ENCODE peak calls at places on chromosome 18, in four cellular contexts. V, N, Z and B are unnamed samples.

GRCh38 chr18:70907673-70908072 is 618.8 kb downstream of the SOCS6 start:
- DNase-seq in V (no peak), N (no peak), Z (no peak), B (no peak)

GRCh38 chr18:31976242-31976641 is 33.3 kb upstream of the TRAPPC8 start:
- DNase-seq in V (no peak), N (no peak), Z (no peak), B (no peak)

GRCh38 chr18:12327510-12328178 is 19.6 kb downstream of the TUBB6 start:
- DNase-seq in V (peak; percentile 76), N (peak; percentile 78), Z (peak; percentile 63), B (no peak)

GRCh38 chr18:2878656-2879330 is 32.0 kb downstream of the EMILIN2 start:
- DNase-seq in V (no peak), N (no peak), Z (no peak), B (no peak)

GRCh38 chr18:62938006-62938405 is 222.7 kb downstream of the PHLPP1 start:
- DNase-seq in V (no peak), N (no peak), Z (peak; percentile 43), B (no peak)

GRCh38 chr18:12307251-12307736 is 747 bp upstream of the TUBB6 start:
- DNase-seq in V (peak; percentile 78), N (peak; percentile 35), Z (peak; percentile 73), B (peak; percentile 43)

GRCh38 chr18:31977270-31977872 is 34.4 kb upstream of the TRAPPC8 start:
- DNase-seq in V (no peak), N (peak; percentile 29), Z (peak; percentile 17), B (peak; percentile 31)

GRCh38 chr18:13564579-13564978 is 161.8 kb downstream of the FAM210A start:
- DNase-seq in V (no peak), N (no peak), Z (no peak), B (no peak)

GRCh38 chr18:63207825-63208224 is 111.7 kb downstream of the BCL2 start:
- DNase-seq in V (no peak), N (no peak), Z (no peak), B (no peak)

GRCh38 chr18:79778291-79778791 is 19.4 kb upstream of the KCNG2 start:
- DNase-seq in V (no peak), N (no peak), Z (no peak), B (no peak)

GRCh38 chr18:64333584-64333983 is 184.7 kb upstream of the LINC00305 start:
- DNase-seq in V (no peak), N (no peak), Z (no peak), B (no peak)

GRCh38 chr18:23822590-23823385 is 133.5 kb downstream of the LAMA3 start:
- DNase-seq in V (no peak), N (peak; percentile 29), Z (no peak), B (peak; percentile 33)

GRCh38 chr18:74534981-74535649 is 815 bp downstream of the CNDP1 start:
- DNase-seq in V (no peak), N (no peak), Z (no peak), B (no peak)

GRCh38 chr18:21820811-21821143 is 80.2 kb downstream of the MIB1 start:
- DNase-seq in V (no peak), N (no peak), Z (no peak), B (no peak)

GRCh38 chr18:69400253-69400975 is at the start of gene DOK6:
- DNase-seq in V (peak; percentile 49), N (peak; percentile 4), Z (peak; percentile 43), B (peak; percentile 70)

GRCh38 chr18:63637703-63638102 is 6.4 kb downstream of the SERPINB4 start:
- DNase-seq in V (no peak), N (no peak), Z (no peak), B (no peak)

GRCh38 chr18:76981388-76981968 is 151.1 kb downstream of the MBP start:
- DNase-seq in V (no peak), N (no peak), Z (no peak), B (no peak)

GRCh38 chr18:28201056-28201455 is 24.1 kb upstream of the CDH2 start:
- DNase-seq in V (no peak), N (no peak), Z (no peak), B (no peak)

GRCh38 chr18:61582205-61582710 is 249.0 kb downstream of the CDH20 start:
- DNase-seq in V (no peak), N (no peak), Z (no peak), B (no peak)
- H3K4me3 ChIP-seq in V (peak overlapping the region; percentile 42), N (peak overlapping the region; percentile 37), Z (peak overlapping the region; percentile 45), B (peak overlapping the region; percentile 34)

GRCh38 chr18:45569566-45569965 is 45.7 kb upstream of the SLC14A2 start:
- DNase-seq in V (no peak), N (no peak), Z (no peak), B (no peak)

GRCh38 chr18:45567123-45567522 is 48.2 kb upstream of the SLC14A2 start:
- DNase-seq in V (no peak), N (no peak), Z (no peak), B (peak; percentile 2)

GRCh38 chr18:45571161-45571560 is 44.1 kb upstream of the SLC14A2 start:
- DNase-seq in V (no peak), N (no peak), Z (no peak), B (no peak)

GRCh38 chr18:45568017-45568416 is 47.3 kb upstream of the SLC14A2 start:
- DNase-seq in V (no peak), N (no peak), Z (no peak), B (no peak)

DNA sequence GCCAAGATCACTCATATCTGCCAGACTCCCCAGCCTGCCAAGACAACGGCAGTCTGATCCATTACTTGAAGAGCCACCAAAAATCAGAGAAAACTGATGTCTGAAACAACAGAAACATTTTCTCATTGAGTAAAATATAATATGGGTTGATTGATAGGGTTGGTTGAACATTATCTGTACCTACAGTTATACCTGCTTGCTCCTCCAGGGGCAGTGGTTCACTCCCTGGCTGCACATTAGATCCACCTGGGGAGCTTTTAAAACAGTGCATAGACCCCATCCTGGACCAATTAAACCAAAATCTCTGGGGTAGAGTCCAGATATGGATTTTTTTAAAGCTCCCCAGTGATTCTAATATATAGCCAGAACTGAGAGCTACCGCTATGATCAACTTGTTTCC is 43.6 kb upstream of the SLC14A2 start:
- DNase-seq in V (no peak), N (peak; percentile 27), Z (no peak), B (no peak)
- TF ChIP-seq CTCF in V (no peak), N (peak; percentile 35), Z (no peak), B (peak; percentile 53)

DNA sequence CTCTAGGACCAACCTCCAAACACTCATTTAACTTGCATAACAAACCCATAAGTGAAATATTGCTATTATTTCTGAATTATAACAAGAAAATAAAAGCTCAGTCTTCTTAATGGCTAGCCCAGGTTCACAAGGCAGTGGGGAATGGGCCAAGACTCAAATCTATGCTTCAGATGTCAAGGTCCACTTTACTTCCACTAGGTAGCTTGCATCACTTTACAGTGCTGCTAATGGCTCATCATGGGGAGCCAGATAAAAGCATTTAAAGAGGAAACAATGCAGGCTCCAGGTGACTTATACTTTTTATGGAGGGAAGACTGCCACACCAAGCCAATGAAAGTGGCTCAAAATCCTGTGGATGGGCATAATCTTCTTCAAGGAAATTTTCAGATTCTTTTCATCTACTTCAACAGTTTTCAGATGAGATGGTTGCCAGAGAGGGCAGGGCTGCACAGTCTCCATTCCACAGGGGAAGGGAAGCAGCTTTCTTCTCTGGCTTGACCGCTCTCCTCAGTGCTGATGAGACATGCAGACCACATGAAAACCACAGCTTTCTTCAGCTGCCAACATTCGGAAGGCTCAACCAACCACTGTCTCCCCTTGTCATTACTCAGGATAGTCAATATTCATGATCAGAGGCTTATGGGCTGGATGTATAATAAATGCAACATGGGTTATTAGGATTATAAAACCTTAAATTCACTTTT is 361.9 kb upstream of the MEX3C start:
- DNase-seq in V (no peak), N (no peak), Z (no peak), B (peak; percentile 72)
- H3K4me3 ChIP-seq in V (no peak overlapping the region), N (no peak overlapping the region), Z (no peak overlapping the region), B (no peak overlapping the region)

DNA sequence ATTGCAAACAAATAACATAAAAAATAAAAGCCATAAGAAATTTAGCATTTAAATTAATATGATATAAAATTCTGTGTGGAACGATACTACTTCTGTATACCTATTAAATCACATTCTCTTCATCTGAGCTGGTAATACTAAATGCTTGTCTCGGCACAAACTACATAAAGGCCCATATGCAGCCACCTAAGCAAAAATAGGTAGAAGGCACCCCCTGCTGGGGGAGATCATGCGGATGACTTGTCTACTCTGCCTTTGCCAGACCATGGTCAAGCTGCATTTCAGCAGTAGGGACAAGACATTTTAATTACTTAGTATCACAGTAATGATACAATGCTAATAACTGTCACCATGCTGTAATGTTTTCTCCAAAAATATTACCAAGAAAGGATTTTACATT is 108.0 kb downstream of the CDH19 start:
- DNase-seq in V (no peak), N (peak; percentile 65), Z (no peak), B (peak; percentile 4)
- TF ChIP-seq CTCF in V (no peak), N (peak; percentile 75), Z (no peak), B (peak; percentile 27)

DNA sequence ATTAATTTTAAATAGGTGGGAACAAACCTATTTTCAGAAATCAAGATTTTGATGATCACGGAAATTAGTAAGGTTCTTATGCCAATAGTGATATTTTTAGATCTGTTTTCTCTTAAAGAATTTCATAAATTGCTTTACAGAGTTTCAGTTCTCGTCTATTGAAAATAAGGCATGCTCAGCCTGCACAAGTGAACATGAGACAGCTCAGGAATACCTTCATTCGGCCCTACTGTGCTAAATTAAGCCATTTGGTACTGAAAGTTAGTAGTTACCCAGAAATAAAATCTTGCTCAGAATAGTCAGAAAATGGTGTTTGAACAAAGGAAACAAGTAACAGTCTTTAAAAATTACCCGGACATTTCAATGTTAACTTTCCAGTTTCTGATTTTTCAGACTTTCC is 60.4 kb downstream of the DLGAP1 start:
- DNase-seq in V (no peak), N (no peak), Z (no peak), B (no peak)
- H3K4me3 ChIP-seq in V (no peak overlapping the region), N (no peak overlapping the region), Z (no peak overlapping the region), B (no peak overlapping the region)

GRCh38 chr18:56869189-56869777 is 218.1 kb downstream of the WDR7 start:
- DNase-seq in V (no peak), N (peak; percentile 67), Z (peak; percentile 33), B (peak; percentile 24)
- TF ChIP-seq CTCF in V (no peak), N (peak; percentile 67), Z (peak; percentile 78), B (peak; percentile 60)

GRCh38 chr18:11147371-11147860 is 2.0 kb downstream of the PIEZO2 start:
- DNase-seq in V (no peak), N (no peak), Z (no peak), B (no peak)

GRCh38 chr18:11148655-11149440 is 521 bp downstream of the PIEZO2 start:
- DNase-seq in V (no peak), N (no peak), Z (no peak), B (no peak)

GRCh38 chr18:11146947-11147345 is 2.4 kb downstream of the PIEZO2 start:
- DNase-seq in V (no peak), N (no peak), Z (no peak), B (no peak)

GRCh38 chr18:11149441-11150270 is at the start of gene PIEZO2:
- DNase-seq in V (peak; percentile 44), N (no peak), Z (no peak), B (peak; percentile 16)

GRCh38 chr18:11147962-11148654 is 1.3 kb downstream of the PIEZO2 start:
- DNase-seq in V (no peak), N (no peak), Z (no peak), B (no peak)
- H3K4me3 ChIP-seq in V (peak overlapping the region; percentile 14), N (no peak overlapping the region), Z (peak overlapping the region; percentile 47), B (peak overlapping the region; percentile 45)

DNA sequence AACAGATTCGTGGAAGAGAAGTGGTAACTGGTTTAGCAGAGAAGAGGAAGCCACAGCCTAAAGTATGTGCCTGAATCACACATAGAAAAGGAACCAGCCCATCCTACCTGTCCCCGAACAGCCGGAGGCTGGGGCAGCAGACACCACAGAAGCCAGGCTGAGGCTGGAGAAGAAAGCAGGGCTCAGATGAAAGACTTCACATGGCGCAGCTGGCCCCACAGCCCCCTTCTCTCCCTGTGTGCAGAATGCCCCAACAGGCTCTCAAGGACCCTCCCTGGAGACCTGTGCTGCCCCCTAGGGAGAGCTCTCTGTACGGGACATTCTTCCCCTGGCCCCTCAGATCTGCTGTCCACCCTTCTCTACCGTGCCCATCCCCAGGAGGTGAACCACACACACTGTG is 83.5 kb upstream of the RAB12 start:
- DNase-seq in V (no peak), N (no peak), Z (no peak), B (no peak)
- TF ChIP-seq CTCF in V (no peak), N (peak; percentile 14), Z (no peak), B (no peak)